ENCODE peak calls at places on chromosome 18, in seven cellular contexts. L, P, H, O, K, G and X are unnamed samples.

GRCh38 chr18:63177822-63178525 is 141.6 kb downstream of the BCL2 start:
- DNase-seq in G (no peak), K (no peak), L (no peak), H (no peak), P (no peak), O (no peak), X (no peak)

GRCh38 chr18:59835656-59836379 is 64.0 kb upstream of the PMAIP1 start:
- DNase-seq in K (no peak), L (peak; percentile 45), H (no peak), P (no peak), O (no peak), G (peak; percentile 32), X (no peak)

GRCh38 chr18:51802589-51802988 is 537.4 kb upstream of the DCC start:
- DNase-seq in K (no peak), P (no peak), G (no peak), H (no peak), L (no peak), O (no peak), X (no peak)

GRCh38 chr18:75075016-75075305 is 134.0 kb downstream of the PTGR3 start:
- DNase-seq in G (no peak), L (no peak), P (no peak), H (no peak), K (no peak), O (no peak), X (no peak)

GRCh38 chr18:12121175-12122095 is 27.8 kb downstream of the ANKRD62 start:
- DNase-seq in H (no peak), K (no peak), L (peak; percentile 25), P (no peak), G (peak; percentile 32), O (no peak), X (peak; percentile 59)

GRCh38 chr18:44803019-44803650 is 122.4 kb downstream of the SETBP1 start:
- DNase-seq in P (no peak), O (peak; percentile 85), H (peak; percentile 78), K (no peak), G (no peak), L (peak; percentile 90), X (no peak)

GRCh38 chr18:73986711-73987110 is 160.9 kb downstream of the FBXO15 start:
- DNase-seq in L (no peak), H (no peak), G (no peak), K (no peak), P (no peak), O (no peak), X (no peak)

GRCh38 chr18:48828713-48829442 is 121.9 kb downstream of the SMAD7 start:
- DNase-seq in K (no peak), G (peak; percentile 58), H (peak; percentile 14), L (no peak), P (no peak), O (peak; percentile 72), X (peak; percentile 21)

GRCh38 chr18:66150650-66151049 is 399.8 kb downstream of the CDH7 start:
- DNase-seq in G (no peak), O (no peak), L (no peak), K (no peak), H (no peak), P (no peak), X (no peak)

GRCh38 chr18:23690505-23691068 is 1.3 kb downstream of the LAMA3 start:
- DNase-seq in K (no peak), G (peak; percentile 4), L (no peak), H (no peak), O (no peak), P (peak; percentile 8), X (peak; percentile 16)

GRCh38 chr18:22115573-22115972 is 53.8 kb upstream of the GATA6 start:
- DNase-seq in O (no peak), L (no peak), G (no peak), K (no peak), P (no peak), H (peak; percentile 36), X (no peak)

GRCh38 chr18:75066223-75066622 is 142.7 kb downstream of the PTGR3 start:
- DNase-seq in K (no peak), L (no peak), G (no peak), O (no peak), H (no peak), P (no peak), X (no peak)

GRCh38 chr18:55651236-55651635 is 63.2 kb upstream of the TCF4 start:
- DNase-seq in P (no peak), G (no peak), L (no peak), H (no peak), O (no peak), K (no peak), X (no peak)

GRCh38 chr18:28086530-28087172 is 90.3 kb downstream of the CDH2 start:
- DNase-seq in K (no peak), H (no peak), L (peak; percentile 42), G (no peak), O (no peak), P (no peak), X (no peak)

GRCh38 chr18:45496746-45497145 is 118.5 kb upstream of the SLC14A2 start:
- DNase-seq in H (no peak), O (no peak), K (no peak), G (no peak), L (no peak), P (no peak), X (no peak)

GRCh38 chr18:63346031-63346430 is 21.0 kb downstream of the KDSR start:
- DNase-seq in H (no peak), P (no peak), L (no peak), G (no peak), K (no peak), O (no peak), X (no peak)

GRCh38 chr18:3960142-3960541 is 495.0 kb downstream of the DLGAP1 start:
- DNase-seq in P (no peak), G (no peak), O (no peak), H (no peak), K (no peak), L (no peak), X (no peak)

GRCh38 chr18:55096261-55097026 is 137.2 kb upstream of the CCDC68 start:
- DNase-seq in H (no peak), G (no peak), K (peak; percentile 22), L (peak; percentile 92), O (no peak), P (peak; percentile 55), X (peak; percentile 25)

GRCh38 chr18:11516988-11517630 is 92.3 kb upstream of the SLC35G4 start:
- DNase-seq in K (no peak), G (no peak), H (no peak), P (no peak), L (no peak), O (no peak), X (no peak)

GRCh38 chr18:47558110-47558750 is 306.8 kb upstream of the SKOR2 start:
- DNase-seq in G (no peak), H (no peak), O (no peak), P (no peak), K (no peak), L (no peak), X (no peak)

GRCh38 chr18:54284967-54285785 is 15.9 kb downstream of the POLI start:
- DNase-seq in O (no peak), K (no peak), P (no peak), H (no peak), G (no peak), L (peak; percentile 83), X (no peak)

GRCh38 chr18:44819944-44820510 is 139.3 kb downstream of the SETBP1 start:
- DNase-seq in O (peak; percentile 92), G (no peak), L (no peak), P (no peak), H (no peak), K (no peak), X (no peak)

GRCh38 chr18:40094441-40094840 is 1860.6 kb upstream of the PIK3C3 start:
- DNase-seq in P (no peak), O (no peak), H (no peak), L (peak; percentile 46), K (no peak), G (no peak), X (no peak)

GRCh38 chr18:9851511-9851910 is 34.3 kb upstream of the TXNDC2 start:
- DNase-seq in H (no peak), G (no peak), P (no peak), L (peak; percentile 51), O (no peak), K (no peak), X (no peak)

GRCh38 chr18:63236990-63237389 is 82.6 kb downstream of the BCL2 start:
- DNase-seq in P (no peak), G (no peak), L (no peak), K (no peak), H (no peak), O (peak; percentile 75), X (no peak)

DNA sequence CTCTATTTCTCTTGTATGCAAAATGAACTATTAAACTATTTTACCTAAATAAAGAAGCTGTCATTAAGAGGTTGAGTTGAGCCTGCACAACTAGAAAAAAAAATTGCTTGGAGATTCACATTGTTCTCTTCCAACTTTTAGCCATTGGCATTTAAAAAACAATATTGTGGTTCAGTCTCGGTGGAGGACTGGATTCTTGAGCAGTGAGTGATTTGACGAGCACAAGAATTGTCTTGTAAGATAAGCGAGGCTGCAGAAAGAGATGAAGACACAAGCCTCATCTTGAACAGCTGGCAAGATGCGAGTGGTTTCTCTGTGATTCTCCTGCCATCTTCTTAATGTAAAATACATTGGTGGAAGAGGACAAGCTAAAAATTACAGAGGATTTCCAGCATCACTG is 67.0 kb downstream of the GALR1 start:
- DNase-seq in K (no peak), H (no peak), O (no peak), L (peak; percentile 74), P (no peak), G (no peak), X (no peak)
- TF ChIP-seq CTCF in K (no peak), H (no peak), O (no peak), L (no peak), P (no peak), G (no peak), X (no peak)

DNA sequence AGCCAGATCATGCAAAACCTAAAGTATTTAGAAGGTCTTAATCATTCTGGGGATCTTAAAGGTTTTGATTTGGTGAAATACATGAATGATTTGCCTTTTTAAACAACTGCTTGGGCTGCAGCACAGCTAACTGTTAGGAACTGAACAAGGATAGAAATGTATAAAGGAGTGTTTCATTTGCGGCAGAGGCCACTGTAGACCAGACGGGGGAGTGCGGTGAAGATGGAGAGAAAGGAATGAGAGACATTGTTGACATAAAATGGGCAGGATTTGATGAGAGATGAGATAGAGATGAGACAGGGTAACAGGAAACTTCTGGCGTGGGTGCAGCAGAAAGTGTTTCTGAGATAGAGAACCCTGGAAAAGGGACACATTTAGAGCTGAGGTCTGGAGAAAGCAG is 308.1 kb downstream of the TMX3 start:
- DNase-seq in H (no peak), L (no peak), K (no peak), P (no peak), G (no peak), O (no peak), X (no peak)
- TF ChIP-seq CTCF in H (no peak), L (peak; percentile 26), K (no peak), P (no peak), G (no peak), O (no peak), X (no peak)

GRCh38 chr18:5842653-5843052 is 52.7 kb downstream of the TMEM200C start:
- DNase-seq in O (no peak), L (no peak), G (no peak), K (no peak), H (no peak), P (no peak), X (no peak)

GRCh38 chr18:5839102-5839501 is 56.2 kb downstream of the TMEM200C start:
- DNase-seq in K (no peak), P (no peak), H (no peak), O (no peak), G (no peak), L (no peak), X (no peak)

GRCh38 chr18:5841518-5841917 is 53.8 kb downstream of the TMEM200C start:
- DNase-seq in L (peak; percentile 21), K (no peak), O (no peak), G (no peak), P (no peak), H (no peak), X (no peak)
- TF ChIP-seq CTCF in L (peak; percentile 43), K (no peak), O (no peak), G (no peak), P (no peak), H (no peak), X (no peak)

GRCh38 chr18:37247499-37248161 is 318.0 kb downstream of the CELF4 start:
- DNase-seq in O (no peak), L (no peak), P (no peak), K (no peak), H (no peak), G (peak; percentile 18), X (no peak)
- TF ChIP-seq CTCF in O (no peak), L (no peak), P (no peak), K (no peak), H (no peak), G (no peak), X (no peak)